ENCODE peak calls at places on chromosomes 1 and 21, in nine cellular contexts. One of them, this sample, is unnamed.
A peak's percentile ranks its signal among the peaks of the same experiment; 100 is the strongest.

GRCh38 chr1:108540977-108541376 is 18.9 kb upstream of the EEIG2 start:
- DNase-seq in neural progenitor cell: no peak
- DNase-seq in ovary: no peak
- DNase-seq in heart left ventricle: no peak
- DNase-seq in astrocyte: no peak
- DNase-seq in thyroid gland: no peak
- DNase-seq in fibroblast of lung: no peak
- DNase-seq in heart right ventricle: no peak
- DNase-seq in stomach: no peak
- DNase-seq in this sample: no peak

GRCh38 chr1:35615440-35615839 is 25.9 kb downstream of the PSMB2 start:
- DNase-seq in neural progenitor cell: no peak
- DNase-seq in ovary: no peak
- DNase-seq in heart left ventricle: no peak
- DNase-seq in astrocyte: no peak
- DNase-seq in thyroid gland: no peak
- DNase-seq in fibroblast of lung: no peak
- DNase-seq in heart right ventricle: no peak
- DNase-seq in stomach: no peak
- DNase-seq in this sample: no peak

GRCh38 chr1:159946242-159947187 is 1.1 kb upstream of the IGSF9 start:
- DNase-seq in neural progenitor cell: no peak
- DNase-seq in ovary: no peak
- DNase-seq in heart left ventricle: no peak
- DNase-seq in astrocyte: no peak
- DNase-seq in thyroid gland: no peak
- DNase-seq in fibroblast of lung: no peak
- DNase-seq in heart right ventricle: no peak
- DNase-seq in stomach: no peak
- DNase-seq in this sample: no peak

GRCh38 chr1:94633051-94633450 is 91.5 kb upstream of the F3 start:
- DNase-seq in neural progenitor cell: no peak
- DNase-seq in ovary: no peak
- DNase-seq in heart left ventricle: no peak
- DNase-seq in astrocyte: peak; percentile 22
- DNase-seq in thyroid gland: no peak
- DNase-seq in fibroblast of lung: peak; percentile 60
- DNase-seq in heart right ventricle: no peak
- DNase-seq in stomach: no peak
- DNase-seq in this sample: no peak

GRCh38 chr21:16968436-16968835 is 544.4 kb upstream of the CXADR start:
- DNase-seq in neural progenitor cell: no peak
- DNase-seq in ovary: no peak
- DNase-seq in heart left ventricle: no peak
- DNase-seq in astrocyte: no peak
- DNase-seq in thyroid gland: no peak
- DNase-seq in fibroblast of lung: no peak
- DNase-seq in heart right ventricle: no peak
- DNase-seq in stomach: no peak
- DNase-seq in this sample: no peak

GRCh38 chr1:68276448-68276847 is 44.1 kb upstream of the WLS start:
- DNase-seq in neural progenitor cell: no peak
- DNase-seq in ovary: no peak
- DNase-seq in heart left ventricle: no peak
- DNase-seq in astrocyte: no peak
- DNase-seq in thyroid gland: no peak
- DNase-seq in fibroblast of lung: no peak
- DNase-seq in heart right ventricle: no peak
- DNase-seq in stomach: no peak
- DNase-seq in this sample: no peak

GRCh38 chr1:65027699-65028358 is 61.5 kb upstream of the JAK1 start:
- DNase-seq in neural progenitor cell: no peak
- DNase-seq in ovary: peak; percentile 32
- DNase-seq in heart left ventricle: peak; percentile 37
- DNase-seq in astrocyte: peak; percentile 12
- DNase-seq in thyroid gland: peak; percentile 97
- DNase-seq in fibroblast of lung: no peak
- DNase-seq in heart right ventricle: peak; percentile 75
- DNase-seq in stomach: peak; percentile 84
- DNase-seq in this sample: no peak

GRCh38 chr1:227225715-227226346 is 92.5 kb downstream of the CDC42BPA start:
- DNase-seq in neural progenitor cell: no peak
- DNase-seq in ovary: no peak
- DNase-seq in heart left ventricle: no peak
- DNase-seq in astrocyte: peak; percentile 79
- DNase-seq in thyroid gland: peak; percentile 1
- DNase-seq in fibroblast of lung: peak; percentile 67
- DNase-seq in heart right ventricle: no peak
- DNase-seq in stomach: no peak
- DNase-seq in this sample: peak; percentile 69

GRCh38 chr1:231139659-231140650 is 21.9 kb upstream of the TRIM67 start:
- DNase-seq in neural progenitor cell: no peak
- DNase-seq in ovary: no peak
- DNase-seq in heart left ventricle: no peak
- DNase-seq in astrocyte: peak; percentile 99
- DNase-seq in thyroid gland: no peak
- DNase-seq in fibroblast of lung: peak; percentile 93
- DNase-seq in heart right ventricle: no peak
- DNase-seq in stomach: no peak
- DNase-seq in this sample: peak; percentile 97

GRCh38 chr1:176033879-176034278 is 173.2 kb downstream of the COP1 start:
- DNase-seq in neural progenitor cell: no peak
- DNase-seq in ovary: no peak
- DNase-seq in heart left ventricle: no peak
- DNase-seq in astrocyte: peak; percentile 8
- DNase-seq in thyroid gland: no peak
- DNase-seq in fibroblast of lung: peak; percentile 54
- DNase-seq in heart right ventricle: no peak
- DNase-seq in stomach: no peak
- DNase-seq in this sample: no peak

GRCh38 chr1:158933621-158934020 is 2.3 kb downstream of the PYHIN1 start:
- DNase-seq in neural progenitor cell: no peak
- DNase-seq in ovary: no peak
- DNase-seq in heart left ventricle: no peak
- DNase-seq in astrocyte: no peak
- DNase-seq in thyroid gland: no peak
- DNase-seq in fibroblast of lung: no peak
- DNase-seq in heart right ventricle: no peak
- DNase-seq in stomach: no peak
- DNase-seq in this sample: no peak

GRCh38 chr1:53526451-53527101 is 67.4 kb downstream of the DMRTB1 start:
- DNase-seq in neural progenitor cell: peak; percentile 36
- DNase-seq in ovary: peak; percentile 64
- DNase-seq in heart left ventricle: peak; percentile 54
- DNase-seq in astrocyte: peak; percentile 59
- DNase-seq in thyroid gland: peak; percentile 12
- DNase-seq in fibroblast of lung: peak; percentile 81
- DNase-seq in heart right ventricle: peak; percentile 49
- DNase-seq in stomach: peak; percentile 56
- DNase-seq in this sample: peak; percentile 77

GRCh38 chr1:22962558-22962957 is 10.1 kb downstream of the LACTBL1 start:
- DNase-seq in neural progenitor cell: no peak
- DNase-seq in ovary: no peak
- DNase-seq in heart left ventricle: no peak
- DNase-seq in astrocyte: no peak
- DNase-seq in thyroid gland: no peak
- DNase-seq in fibroblast of lung: no peak
- DNase-seq in heart right ventricle: no peak
- DNase-seq in stomach: no peak
- DNase-seq in this sample: no peak

GRCh38 chr1:183444243-183444642 is 26.1 kb upstream of the NMNAT2 start:
- DNase-seq in neural progenitor cell: peak; percentile 30
- DNase-seq in ovary: no peak
- DNase-seq in heart left ventricle: no peak
- DNase-seq in astrocyte: peak; percentile 21
- DNase-seq in thyroid gland: no peak
- DNase-seq in fibroblast of lung: peak; percentile 14
- DNase-seq in heart right ventricle: no peak
- DNase-seq in stomach: no peak
- DNase-seq in this sample: peak; percentile 25

GRCh38 chr21:42847726-42848125 is 31.6 kb downstream of the WDR4 start:
- DNase-seq in neural progenitor cell: no peak
- DNase-seq in ovary: no peak
- DNase-seq in heart left ventricle: no peak
- DNase-seq in astrocyte: no peak
- DNase-seq in thyroid gland: no peak
- DNase-seq in fibroblast of lung: no peak
- DNase-seq in heart right ventricle: no peak
- DNase-seq in stomach: no peak
- DNase-seq in this sample: no peak

GRCh38 chr1:5388622-5389021 is 603.6 kb downstream of the NPHP4 start:
- DNase-seq in neural progenitor cell: peak; percentile 26
- DNase-seq in ovary: no peak
- DNase-seq in heart left ventricle: no peak
- DNase-seq in astrocyte: no peak
- DNase-seq in thyroid gland: no peak
- DNase-seq in fibroblast of lung: no peak
- DNase-seq in heart right ventricle: no peak
- DNase-seq in stomach: no peak
- DNase-seq in this sample: no peak

GRCh38 chr1:96596226-96596625 is 125.4 kb upstream of the PTBP2 start:
- DNase-seq in neural progenitor cell: peak; percentile 57
- DNase-seq in ovary: no peak
- DNase-seq in heart left ventricle: no peak
- DNase-seq in astrocyte: peak; percentile 7
- DNase-seq in thyroid gland: peak; percentile 52
- DNase-seq in fibroblast of lung: peak; percentile 11
- DNase-seq in heart right ventricle: no peak
- DNase-seq in stomach: no peak
- DNase-seq in this sample: peak; percentile 16

GRCh38 chr21:44984792-44985440 is 45.1 kb downstream of the SLX9 start:
- DNase-seq in neural progenitor cell: peak; percentile 34
- DNase-seq in ovary: no peak
- DNase-seq in heart left ventricle: no peak
- DNase-seq in astrocyte: no peak
- DNase-seq in thyroid gland: no peak
- DNase-seq in fibroblast of lung: no peak
- DNase-seq in heart right ventricle: peak; percentile 20
- DNase-seq in stomach: no peak
- DNase-seq in this sample: no peak

GRCh38 chr1:11245904-11246726 is 16.2 kb downstream of the MTOR start:
- DNase-seq in neural progenitor cell: no peak
- DNase-seq in ovary: no peak
- DNase-seq in heart left ventricle: no peak
- DNase-seq in astrocyte: no peak
- DNase-seq in thyroid gland: no peak
- DNase-seq in fibroblast of lung: no peak
- DNase-seq in heart right ventricle: no peak
- DNase-seq in stomach: no peak
- DNase-seq in this sample: no peak

GRCh38 chr21:15592271-15592860 is 137.4 kb upstream of the USP25 start:
- DNase-seq in neural progenitor cell: peak; percentile 25
- DNase-seq in ovary: no peak
- DNase-seq in heart left ventricle: no peak
- DNase-seq in astrocyte: peak; percentile 26
- DNase-seq in thyroid gland: no peak
- DNase-seq in fibroblast of lung: peak; percentile 71
- DNase-seq in heart right ventricle: no peak
- DNase-seq in stomach: no peak
- DNase-seq in this sample: peak; percentile 37

GRCh38 chr1:228275154-228275434 is 67.2 kb downstream of the OBSCN start:
- DNase-seq in neural progenitor cell: no peak
- DNase-seq in ovary: no peak
- DNase-seq in heart left ventricle: no peak
- DNase-seq in astrocyte: no peak
- DNase-seq in thyroid gland: no peak
- DNase-seq in fibroblast of lung: no peak
- DNase-seq in heart right ventricle: no peak
- DNase-seq in stomach: no peak
- DNase-seq in this sample: no peak
- H3K27ac ChIP-seq in neural progenitor cell: no peak overlapping the region
- H3K27ac ChIP-seq in ovary: peak overlapping the region; percentile 76
- H3K27ac ChIP-seq in heart left ventricle: peak overlapping the region; percentile 54
- H3K27ac ChIP-seq in astrocyte: no peak overlapping the region
- H3K27ac ChIP-seq in thyroid gland: no peak overlapping the region
- H3K27ac ChIP-seq in fibroblast of lung: no peak overlapping the region
- H3K27ac ChIP-seq in heart right ventricle: peak overlapping the region; percentile 70
- H3K27ac ChIP-seq in stomach: no peak overlapping the region
- H3K27ac ChIP-seq in this sample: no peak overlapping the region

GRCh38 chr1:200892546-200892945 is 2.2 kb upstream of the INAVA start:
- DNase-seq in neural progenitor cell: no peak
- DNase-seq in ovary: no peak
- DNase-seq in heart left ventricle: no peak
- DNase-seq in astrocyte: no peak
- DNase-seq in thyroid gland: no peak
- DNase-seq in fibroblast of lung: no peak
- DNase-seq in heart right ventricle: no peak
- DNase-seq in stomach: no peak
- DNase-seq in this sample: no peak
- H3K4me3 ChIP-seq in neural progenitor cell: peak overlapping the region; percentile 67
- H3K4me3 ChIP-seq in ovary: no peak overlapping the region
- H3K4me3 ChIP-seq in heart left ventricle: no peak overlapping the region
- H3K4me3 ChIP-seq in astrocyte: no peak overlapping the region
- H3K4me3 ChIP-seq in thyroid gland: no peak overlapping the region
- H3K4me3 ChIP-seq in fibroblast of lung: no peak overlapping the region
- H3K4me3 ChIP-seq in heart right ventricle: no peak overlapping the region
- H3K4me3 ChIP-seq in stomach: no peak overlapping the region
- H3K4me3 ChIP-seq in this sample: no peak overlapping the region

DNA sequence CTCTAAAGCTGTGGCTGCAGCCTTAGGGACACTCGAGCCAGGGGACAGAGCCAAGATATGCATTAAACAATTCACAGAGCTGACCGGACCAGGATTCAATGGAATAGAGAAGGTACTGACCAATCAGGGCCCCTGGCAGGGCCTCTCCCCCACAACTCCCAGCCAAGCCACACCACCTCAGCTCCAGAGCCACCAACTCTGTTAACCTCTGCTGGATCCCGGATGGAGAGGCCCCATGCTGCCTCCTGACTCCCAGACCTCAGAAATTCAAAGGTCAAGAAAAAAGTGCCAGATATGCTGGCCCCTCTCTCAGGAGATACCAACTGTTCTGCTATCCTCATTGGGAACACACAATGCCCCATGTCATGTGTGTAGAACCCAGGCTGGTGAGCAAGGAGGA is 62.1 kb downstream of the CD46 start:
- DNase-seq in neural progenitor cell: no peak
- DNase-seq in ovary: no peak
- DNase-seq in heart left ventricle: no peak
- DNase-seq in astrocyte: no peak
- DNase-seq in thyroid gland: no peak
- DNase-seq in fibroblast of lung: no peak
- DNase-seq in heart right ventricle: no peak
- DNase-seq in stomach: peak; percentile 58
- DNase-seq in this sample: no peak
- H3K27ac ChIP-seq in neural progenitor cell: no peak overlapping the region
- H3K27ac ChIP-seq in ovary: peak overlapping the region; percentile 19
- H3K27ac ChIP-seq in heart left ventricle: peak overlapping the region; percentile 82
- H3K27ac ChIP-seq in astrocyte: no peak overlapping the region
- H3K27ac ChIP-seq in thyroid gland: peak overlapping the region; percentile 49
- H3K27ac ChIP-seq in fibroblast of lung: no peak overlapping the region
- H3K27ac ChIP-seq in heart right ventricle: peak overlapping the region; percentile 77
- H3K27ac ChIP-seq in stomach: peak overlapping the region; percentile 72
- H3K27ac ChIP-seq in this sample: no peak overlapping the region

DNA sequence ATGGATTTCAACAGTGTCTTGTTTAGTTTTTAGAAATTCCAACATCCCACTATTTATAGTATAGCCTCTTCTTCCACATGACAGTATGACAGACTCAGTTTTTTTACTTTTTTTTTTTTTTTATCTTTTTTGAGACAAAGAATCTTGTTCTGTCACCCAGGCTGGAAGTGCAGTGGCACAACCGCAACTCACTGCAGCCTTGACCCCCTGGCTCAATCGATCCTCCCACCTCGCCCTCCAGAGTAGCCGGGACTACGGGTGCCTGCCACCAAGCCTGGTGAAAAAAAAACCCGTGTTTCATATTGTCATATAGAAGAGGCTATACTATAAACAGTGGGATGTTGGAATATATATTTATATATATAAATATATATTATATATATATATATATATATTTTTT is 1.2 kb upstream of the DR1 start:
- DNase-seq in neural progenitor cell: no peak
- DNase-seq in ovary: no peak
- DNase-seq in heart left ventricle: no peak
- DNase-seq in astrocyte: no peak
- DNase-seq in thyroid gland: no peak
- DNase-seq in fibroblast of lung: no peak
- DNase-seq in heart right ventricle: no peak
- DNase-seq in stomach: no peak
- DNase-seq in this sample: no peak
- H3K4me3 ChIP-seq in neural progenitor cell: no peak overlapping the region
- H3K4me3 ChIP-seq in ovary: no peak overlapping the region
- H3K4me3 ChIP-seq in heart left ventricle: no peak overlapping the region
- H3K4me3 ChIP-seq in astrocyte: no peak overlapping the region
- H3K4me3 ChIP-seq in thyroid gland: no peak overlapping the region
- H3K4me3 ChIP-seq in fibroblast of lung: no peak overlapping the region
- H3K4me3 ChIP-seq in heart right ventricle: no peak overlapping the region
- H3K4me3 ChIP-seq in stomach: no peak overlapping the region
- H3K4me3 ChIP-seq in this sample: no peak overlapping the region